ENCODE peak calls at places on chromosomes 7 and 10, in eight cellular contexts. K is uterus; B is EL; D is heart right ventricle; W is mammary epithelial cell; M is GM23248; L is activated CD8-positive, alpha-beta T cell treated with anti-CD3 and anti-CD28 coated beads, Interleukin-2, amount 10 ng/mL, durations not matched to agents 7 days and 5 days; A is lung. Q is an unnamed sample.

GRCh38 chr10:33368086-33368485 is 33.6 kb upstream of the NRP1 start:
- DNase-seq in K (no peak), B (no peak), D (no peak), W (no peak), M (no peak), L (no peak), A (no peak), Q (no peak)

GRCh38 chr7:40644454-40645188 is 509.8 kb downstream of the SUGCT start:
- DNase-seq in K (no peak), B (no peak), D (no peak), W (no peak), M (no peak), L (peak; percentile 52), A (no peak), Q (no peak)

GRCh38 chr10:86300931-86301330 is 65.7 kb downstream of the GRID1 start:
- DNase-seq in K (no peak), B (no peak), D (no peak), W (no peak), M (no peak), L (no peak), A (no peak), Q (no peak)

GRCh38 chr10:8898745-8899330 is 844.4 kb downstream of the GATA3 start:
- DNase-seq in K (no peak), B (no peak), D (no peak), W (no peak), M (no peak), L (no peak), A (no peak), Q (no peak)

GRCh38 chr10:63722537-63722936 is 201.3 kb downstream of the REEP3 start:
- DNase-seq in K (peak; percentile 40), B (peak; percentile 62), D (no peak), W (no peak), M (peak; percentile 68), L (no peak), A (no peak), Q (peak; percentile 68)

GRCh38 chr7:71752171-71752935 is 620.4 kb downstream of the GALNT17 start:
- DNase-seq in K (no peak), B (no peak), D (peak; percentile 59), W (peak; percentile 5), M (peak; percentile 46), L (peak; percentile 51), A (peak; percentile 36), Q (peak; percentile 81)

GRCh38 chr10:119538632-119539358 is 3.7 kb downstream of the RGS10 start:
- DNase-seq in K (no peak), B (peak; percentile 52), D (no peak), W (no peak), M (peak; percentile 30), L (peak; percentile 72), A (no peak), Q (no peak)

GRCh38 chr7:140552240-140552679 is 73.0 kb upstream of the MKRN1 start:
- DNase-seq in K (no peak), B (no peak), D (no peak), W (no peak), M (no peak), L (no peak), A (no peak), Q (no peak)

GRCh38 chr10:112295853-112296830 is 12.9 kb downstream of the TECTB start:
- DNase-seq in K (no peak), B (peak; percentile 46), D (peak; percentile 54), W (no peak), M (peak; percentile 71), L (no peak), A (no peak), Q (peak; percentile 68)

Q was measured in AG20443.